ENCODE peak calls at places on chromosomes 13 and 19, in five cellular contexts. M is IMR-90, V is H9, Y is trophoblast cell, O is neuronal stem cell. P is an unnamed sample.

GRCh38 chr19:35395762-35396199 is 24.9 kb downstream of the GPR42 start:
- DNase-seq in M (no peak), V (peak), Y (no peak), O (no peak), P (peak)

GRCh38 chr13:83057119-83057518 is 825.2 kb downstream of the SLITRK1 start:
- DNase-seq in M (peak), V (no peak), Y (no peak), O (no peak), P (peak)

GRCh38 chr13:59016250-59016649 is 1147.5 kb downstream of the DIAPH3 start:
- DNase-seq in M (no peak), V (no peak), Y (no peak), O (no peak), P (peak)

GRCh38 chr19:20233105-20233504 is 66.1 kb downstream of the ZNF486 start:
- DNase-seq in M (no peak), V (no peak), Y (no peak), O (no peak), P (no peak)

GRCh38 chr19:55831846-55832245 is at the start of gene NLRP11:
- DNase-seq in M (no peak), V (no peak), Y (no peak), O (no peak), P (no peak)

GRCh38 chr19:41225238-41226052 is 6.4 kb downstream of the AXL start:
- DNase-seq in M (peak), V (peak), Y (peak), O (no peak), P (peak)

GRCh38 chr13:113816925-113817859 is 46.7 kb downstream of the GAS6 start:
- DNase-seq in M (peak), V (peak), Y (peak), O (peak), P (peak)

GRCh38 chr19:4878491-4878968 is 11.1 kb upstream of the PLIN3 start:
- DNase-seq in M (no peak), V (peak), Y (no peak), O (no peak), P (no peak)

GRCh38 chr13:49219647-49220034 is 497 bp upstream of the MLNR start:
- DNase-seq in M (no peak), V (peak), Y (no peak), O (no peak), P (no peak)

GRCh38 chr13:111114362-111115050 is 604 bp upstream of the ARHGEF7 start:
- DNase-seq in M (peak), V (peak), Y (peak), O (peak), P (peak)

GRCh38 chr19:1001538-1002166 is 1.4 kb downstream of the GRIN3B start:
- DNase-seq in M (no peak), V (peak), Y (no peak), O (peak), P (peak)

GRCh38 chr19:1205114-1206062 is at the start of gene STK11:
- DNase-seq in M (peak), V (peak), Y (peak), O (peak), P (peak)

GRCh38 chr13:31249140-31249539 is 49.4 kb downstream of the B3GLCT start:
- DNase-seq in M (no peak), V (no peak), Y (no peak), O (no peak), P (no peak)

GRCh38 chr19:51688665-51689571 is 4.2 kb upstream of the SPACA6 start:
- DNase-seq in M (peak), V (peak), Y (peak), O (peak), P (peak)

GRCh38 chr13:44768233-44768632 is 192.1 kb upstream of the TSC22D1 start:
- DNase-seq in M (no peak), V (no peak), Y (no peak), O (no peak), P (no peak)

GRCh38 chr13:79767126-79767525 is 286.2 kb downstream of the NDFIP2 start:
- DNase-seq in M (no peak), V (no peak), Y (no peak), O (no peak), P (no peak)

GRCh38 chr19:18478545-18479311 is 40.8 kb upstream of the ISYNA1 start:
- DNase-seq in M (peak), V (no peak), Y (peak), O (no peak), P (peak)

GRCh38 chr13:82323101-82323500 is 1559.2 kb downstream of the SLITRK1 start:
- DNase-seq in M (no peak), V (no peak), Y (no peak), O (no peak), P (no peak)

GRCh38 chr13:111566567-111566966 is 246.1 kb downstream of the TEX29 start:
- DNase-seq in M (no peak), V (no peak), Y (no peak), O (no peak), P (no peak)

GRCh38 chr19:30552593-30552992 is 180.4 kb downstream of the ZNF536 start:
- DNase-seq in M (no peak), V (no peak), Y (no peak), O (no peak), P (no peak)

GRCh38 chr13:51683537-51684050 is 99.3 kb downstream of the WDFY2 start:
- DNase-seq in M (no peak), V (no peak), Y (no peak), O (no peak), P (no peak)

GRCh38 chr13:27186295-27186694 is 14.7 kb upstream of the USP12 start:
- DNase-seq in M (no peak), V (no peak), Y (no peak), O (no peak), P (no peak)

GRCh38 chr13:39215971-39216370 is 177.7 kb downstream of the NHLRC3 start:
- DNase-seq in M (no peak), V (no peak), Y (peak), O (no peak), P (no peak)

GRCh38 chr13:38947049-38947448 is 43.6 kb downstream of the STOML3 start:
- DNase-seq in M (no peak), V (no peak), Y (no peak), O (no peak), P (no peak)

GRCh38 chr13:50664961-50665360 is 178.5 kb downstream of the DLEU7 start:
- DNase-seq in M (no peak), V (no peak), Y (no peak), O (no peak), P (no peak)

GRCh38 chr13:111325146-111325890 is 4.9 kb downstream of the TEX29 start:
- DNase-seq in M (no peak), V (peak), Y (no peak), O (no peak), P (no peak)

GRCh38 chr19:12453495-12453894 is 12.7 kb upstream of the ZNF443 start:
- DNase-seq in M (no peak), V (no peak), Y (peak), O (no peak), P (no peak)

GRCh38 chr13:31119966-31120733 is 41.6 kb downstream of the HSPH1 start:
- DNase-seq in M (peak), V (no peak), Y (no peak), O (no peak), P (peak)

GRCh38 chr19:42271045-42271419 is 2.0 kb downstream of the CIC start:
- DNase-seq in M (no peak), V (no peak), Y (no peak), O (no peak), P (no peak)

GRCh38 chr13:45108716-45109706 is 11.3 kb upstream of the GTF2F2 start:
- DNase-seq in M (peak), V (peak), Y (no peak), O (no peak), P (peak)

GRCh38 chr13:112968380-112968909 is 569 bp upstream of the MCF2L start:
- DNase-seq in M (no peak), V (no peak), Y (no peak), O (no peak), P (no peak)

GRCh38 chr19:14061751-14062557 is at the start of gene PALM3:
- DNase-seq in M (no peak), V (no peak), Y (peak), O (no peak), P (no peak)

GRCh38 chr13:27012482-27013197 is 159.0 kb downstream of the USP12 start:
- DNase-seq in M (peak), V (peak), Y (peak), O (no peak), P (peak)

GRCh38 chr19:42478765-42479307 is 36.1 kb upstream of the CXCL17 start:
- DNase-seq in M (no peak), V (no peak), Y (no peak), O (no peak), P (no peak)

GRCh38 chr19:54882758-54883157 is 8.7 kb downstream of the FCAR start:
- DNase-seq in M (no peak), V (no peak), Y (no peak), O (no peak), P (no peak)

GRCh38 chr13:83738407-83738806 is 143.9 kb downstream of the SLITRK1 start:
- DNase-seq in M (no peak), V (no peak), Y (no peak), O (no peak), P (no peak)

GRCh38 chr13:76696370-76696769 is 189.8 kb downstream of the KCTD12 start:
- DNase-seq in M (peak), V (no peak), Y (no peak), O (no peak), P (peak)

DNA sequence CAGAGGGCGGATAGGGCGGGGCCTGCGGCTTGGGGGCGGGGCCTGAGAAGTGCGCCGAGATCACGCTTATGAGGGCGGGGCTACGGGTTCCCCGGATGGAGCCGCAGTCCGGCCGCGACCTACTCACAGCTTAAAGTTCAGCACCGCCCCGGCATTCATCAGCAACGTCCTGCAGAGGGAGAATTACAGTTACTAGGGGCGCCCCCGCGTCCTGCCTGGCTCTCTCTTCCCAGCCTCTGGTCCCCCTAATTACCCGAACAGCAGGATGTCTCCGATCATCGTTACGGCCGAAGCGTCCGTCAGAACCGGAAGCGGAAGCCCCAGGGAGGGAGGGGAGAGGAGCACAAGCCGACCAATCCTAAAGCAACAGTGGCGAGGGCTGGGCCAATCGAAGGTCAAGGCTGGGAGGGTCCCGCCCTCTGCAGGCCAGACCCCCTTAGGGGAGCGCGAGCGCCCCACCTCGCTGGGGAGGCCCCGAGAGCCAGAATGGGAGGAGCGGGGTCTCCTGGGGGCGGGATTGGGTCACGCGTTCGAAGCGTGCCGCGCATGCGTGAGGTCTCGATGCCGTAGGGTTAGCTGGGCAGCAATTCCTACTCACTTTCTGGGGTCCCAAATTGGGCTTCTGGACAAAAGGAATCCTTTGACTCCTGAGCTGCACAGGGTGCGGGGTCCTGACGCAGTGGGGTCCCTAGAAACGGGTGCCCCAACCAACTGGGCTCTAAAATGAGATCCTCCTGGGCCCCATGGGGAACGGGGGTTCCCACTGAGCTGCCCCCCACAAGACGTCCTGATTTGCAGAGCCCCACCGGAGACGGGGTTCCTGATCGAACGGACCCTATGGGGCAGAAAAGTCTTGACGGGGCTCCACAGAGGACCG is at the start of gene SMIM7:
- DNase-seq in M (peak), V (peak), Y (peak), O (peak), P (peak)
- H3K23ac ChIP-seq in M (peak), V (no peak), Y (no peak), O (peak), P (peak)

GRCh38 chr19:38193445-38193844 is 30.6 kb downstream of the DPF1 start:
- DNase-seq in M (no peak), V (no peak), Y (no peak), O (no peak), P (no peak)
- H3K4me2 ChIP-seq in M (no peak), V (no peak), Y (no peak), O (no peak), P (no peak)

GRCh38 chr19:45179848-45180370 is 1.3 kb downstream of the BLOC1S3 start:
- DNase-seq in M (no peak), V (no peak), Y (no peak), O (no peak), P (no peak)
- H2AFZ ChIP-seq in M (peak), V (no peak), Y (peak), O (peak), P (no peak)

GRCh38 chr19:34370117-34370516 is 5.1 kb downstream of the GPI start:
- DNase-seq in M (no peak), V (no peak), Y (no peak), O (no peak), P (no peak)
- H3K23ac ChIP-seq in M (no peak), V (no peak), Y (no peak), O (no peak), P (no peak)

GRCh38 chr13:32298695-32299094 is 16.5 kb downstream of the ZAR1L start:
- DNase-seq in M (no peak), V (no peak), Y (no peak), O (no peak), P (no peak)
- H3K4me2 ChIP-seq in M (no peak), V (no peak), Y (no peak), O (no peak), P (no peak)

GRCh38 chr19:11375143-11375948 is 880 bp downstream of the SWSAP1 start:
- DNase-seq in M (no peak), V (peak), Y (no peak), O (no peak), P (no peak)

GRCh38 chr19:11374449-11375142 is at the start of gene SWSAP1:
- DNase-seq in M (peak), V (peak), Y (peak), O (peak), P (peak)

GRCh38 chr19:11370744-11371143 is 3.7 kb upstream of the SWSAP1 start:
- DNase-seq in M (no peak), V (no peak), Y (peak), O (no peak), P (no peak)

GRCh38 chr19:11373885-11374448 is 499 bp upstream of the SWSAP1 start:
- DNase-seq in M (no peak), V (no peak), Y (no peak), O (no peak), P (no peak)

GRCh38 chr19:11373166-11373884 is 1.1 kb upstream of the SWSAP1 start:
- DNase-seq in M (no peak), V (peak), Y (peak), O (peak), P (peak)
- H2AFZ ChIP-seq in M (peak), V (no peak), Y (no peak), O (peak), P (no peak)

DNA sequence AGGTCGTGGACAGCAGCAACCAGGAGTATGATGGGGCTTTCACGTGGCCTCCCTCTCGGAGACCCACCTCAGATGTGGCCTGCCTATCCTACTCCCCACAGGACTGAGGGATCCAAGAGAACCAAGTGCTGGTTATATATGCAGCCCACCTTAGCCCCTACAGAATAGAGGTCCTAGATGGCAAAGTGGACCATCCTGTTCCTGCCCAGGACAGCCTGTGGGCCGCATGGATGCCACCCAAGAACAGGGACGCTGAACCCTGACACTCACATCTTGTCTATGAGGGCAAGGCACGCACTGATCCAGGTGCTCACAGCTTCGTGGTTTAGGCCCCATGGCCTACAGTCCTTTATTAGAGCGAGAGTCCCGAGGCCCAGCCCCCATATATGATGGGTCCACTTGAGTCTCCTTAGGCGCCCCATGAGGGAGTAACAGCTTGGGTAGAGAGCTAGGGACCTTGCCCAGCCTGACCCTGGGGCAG is 1.5 kb upstream of the SLC27A5 start:
- DNase-seq in M (no peak), V (no peak), Y (no peak), O (no peak), P (no peak)
- H3K23ac ChIP-seq in M (no peak), V (no peak), Y (no peak), O (peak), P (no peak)

P was measured in mesenchymal stem cell.